ENCODE peak calls at places on chromosome 19, in seven cellular contexts. X, Z, B, D, O, S and V are unnamed samples.

GRCh38 chr19:45498411-45499195 is at the start of gene PPM1N:
- DNase-seq in D (no peak), X (peak; percentile 44), O (peak; percentile 88), Z (no peak), B (no peak), S (no peak), V (no peak)

GRCh38 chr19:49639401-49640112 is 386 bp downstream of the RRAS start:
- DNase-seq in O (no peak), S (peak; percentile 57), D (no peak), Z (no peak), B (no peak), X (no peak), V (no peak)

GRCh38 chr19:54439174-54439851 is 9.7 kb upstream of the LENG8 start:
- DNase-seq in Z (no peak), S (peak; percentile 59), O (no peak), B (no peak), X (no peak), D (peak; percentile 39), V (no peak)

GRCh38 chr19:12769689-12770088 is 5.7 kb downstream of the HOOK2 start:
- DNase-seq in Z (no peak), B (no peak), X (peak; percentile 63), S (peak; percentile 59), D (peak; percentile 54), O (peak; percentile 85), V (peak; percentile 77)

GRCh38 chr19:47075941-47076340 is 27.5 kb upstream of the TMEM160 start:
- DNase-seq in O (peak; percentile 21), S (no peak), D (no peak), B (no peak), Z (no peak), X (no peak), V (no peak)

GRCh38 chr19:51799311-51799997 is 4.5 kb downstream of the FPR3 start:
- DNase-seq in O (no peak), S (peak; percentile 59), D (peak; percentile 39), Z (peak; percentile 82), X (no peak), B (peak; percentile 95), V (peak; percentile 78)

GRCh38 chr19:7223429-7223828 is 70.8 kb downstream of the INSR start:
- DNase-seq in S (no peak), D (no peak), B (no peak), O (no peak), X (no peak), Z (no peak), V (no peak)

GRCh38 chr19:31350693-31351211 is 1.5 kb upstream of the TSHZ3 start:
- DNase-seq in Z (peak; percentile 66), X (no peak), O (peak; percentile 88), B (peak; percentile 31), D (peak; percentile 43), S (peak; percentile 61), V (peak; percentile 59)

GRCh38 chr19:1567116-1567847 is 843 bp downstream of the MEX3D start:
- DNase-seq in Z (peak; percentile 54), O (no peak), D (peak; percentile 45), X (no peak), B (peak; percentile 12), S (peak; percentile 34), V (no peak)

GRCh38 chr19:42040031-42040430 is 30.0 kb downstream of the GRIK5 start:
- DNase-seq in B (no peak), Z (no peak), X (no peak), O (peak; percentile 7), D (no peak), S (no peak), V (no peak)

GRCh38 chr19:54129617-54129996 is 8.0 kb upstream of the CNOT3 start:
- DNase-seq in D (no peak), B (no peak), S (no peak), O (no peak), Z (no peak), X (no peak), V (no peak)

GRCh38 chr19:55493650-55494171 is 5.5 kb downstream of the SSC5D start:
- DNase-seq in D (no peak), S (no peak), X (no peak), O (peak; percentile 74), Z (no peak), B (no peak), V (no peak)

GRCh38 chr19:14775855-14776254 is 2.5 kb downstream of the ADGRE2 start:
- DNase-seq in D (peak; percentile 30), Z (peak; percentile 24), B (no peak), S (peak; percentile 16), O (peak; percentile 93), X (no peak), V (peak; percentile 64)
- H3K4me1 ChIP-seq in D (no peaks in the 10 kb centered on the region), Z (no peaks in the 10 kb centered on the region), B (no peaks in the 10 kb centered on the region), S (peaks cover 4% of the 10 kb centered on the region), O (no peaks in the 10 kb centered on the region), X (peaks cover 8% of the 10 kb centered on the region), V (no peaks in the 10 kb centered on the region)

GRCh38 chr19:13848811-13849241 is 28.1 kb upstream of the NANOS3 start:
- DNase-seq in X (no peak), Z (no peak), S (peak; percentile 27), D (no peak), O (no peak), B (no peak), V (no peak)
- H3K4me1 ChIP-seq in X (peaks cover 56% of the 10 kb centered on the region), Z (peaks cover 66% of the 10 kb centered on the region), S (peaks cover 37% of the 10 kb centered on the region), D (peaks cover 48% of the 10 kb centered on the region), O (peaks cover 26% of the 10 kb centered on the region), B (peaks cover 66% of the 10 kb centered on the region), V (peaks cover 67% of the 10 kb centered on the region)

GRCh38 chr19:18412610-18413239 is 6.5 kb upstream of the SSBP4 start:
- DNase-seq in D (no peak), S (no peak), B (no peak), X (no peak), O (peak; percentile 68), Z (no peak), V (peak; percentile 35)
- H3K4me1 ChIP-seq in D (peaks cover 42% of the 10 kb centered on the region), S (peaks cover 24% of the 10 kb centered on the region), B (peaks cover 30% of the 10 kb centered on the region), X (peaks cover 35% of the 10 kb centered on the region), O (peaks cover 30% of the 10 kb centered on the region), Z (peaks cover 42% of the 10 kb centered on the region), V (peaks cover 38% of the 10 kb centered on the region)

GRCh38 chr19:10431254-10431942 is 11.1 kb downstream of the PDE4A start:
- DNase-seq in B (no peak), D (peak; percentile 44), Z (no peak), X (peak; percentile 62), S (peak; percentile 68), O (no peak), V (peak; percentile 76)
- H3K4me1 ChIP-seq in B (peaks cover 10% of the 10 kb centered on the region), D (peaks cover 32% of the 10 kb centered on the region), Z (peaks cover 37% of the 10 kb centered on the region), X (peaks cover 49% of the 10 kb centered on the region), S (peaks cover 18% of the 10 kb centered on the region), O (peaks cover 10% of the 10 kb centered on the region), V (peaks cover 19% of the 10 kb centered on the region)